ENCODE peak calls at places on chromosomes 4 and X, in eight cellular contexts. E is foreskin fibroblast, N is heart left ventricle, D is fibroblast of mammary gland, Y is bronchial epithelial cell, Q is GM12865, P is hepatocyte, H is A549. B is an unnamed sample.

GRCh38 chr4:156946508-156947197 is 24.9 kb downstream of the PDGFC start:
- DNase-seq in E (peak), Y (peak), P (peak), H (peak), N (peak), Q (no peak), D (peak), B (peak)

GRCh38 chr4:83054928-83055327 is 19.9 kb downstream of the COPS4 start:
- DNase-seq in P (no peak), Q (peak), N (no peak), E (peak), D (peak), Y (peak), H (peak), B (no peak)

GRCh38 chrX:21725916-21726315 is 32.0 kb downstream of the SMPX start:
- DNase-seq in H (no peak), Q (no peak), P (no peak), N (no peak), E (no peak), D (no peak), Y (no peak), B (no peak)

GRCh38 chr4:80237992-80238391 is 28.5 kb upstream of the FGF5 start:
- DNase-seq in D (peak), N (no peak), H (peak), Q (no peak), Y (peak), P (no peak), E (peak), B (peak)

GRCh38 chr4:41815478-41815877 is 67.0 kb upstream of the PHOX2B start:
- DNase-seq in P (no peak), N (no peak), D (no peak), E (no peak), Y (peak), H (no peak), Q (peak), B (no peak)

GRCh38 chr4:109559625-109559982 is 442 bp upstream of the MCUB start:
- DNase-seq in E (peak), P (no peak), N (peak), Y (no peak), H (no peak), D (no peak), Q (no peak), B (no peak)

GRCh38 chrX:136447308-136447707 is 40.4 kb upstream of the BRS3 start:
- DNase-seq in Y (no peak), Q (no peak), D (no peak), P (no peak), E (no peak), N (no peak), H (no peak), B (no peak)

GRCh38 chr4:142473218-142473959 is 372.7 kb downstream of the INPP4B start:
- DNase-seq in P (no peak), Y (peak), D (peak), H (peak), Q (peak), E (no peak), N (peak), B (no peak)

GRCh38 chr4:105060628-105061027 is 86.0 kb upstream of the TET2 start:
- DNase-seq in P (no peak), H (no peak), D (peak), E (no peak), N (no peak), Q (peak), Y (peak), B (no peak)

GRCh38 chrX:136171420-136171819 is 24.1 kb downstream of the FHL1 start:
- DNase-seq in E (peak), D (no peak), Q (no peak), P (no peak), Y (no peak), H (no peak), N (no peak), B (no peak)

GRCh38 chrX:141220342-141221008 is 21.8 kb downstream of the SPANXC start:
- DNase-seq in Q (no peak), Y (peak), E (peak), D (peak), N (no peak), P (peak), H (peak), B (peak)

GRCh38 chrX:77622233-77622632 is 163.8 kb downstream of the ATRX start:
- DNase-seq in Y (no peak), N (no peak), Q (no peak), H (no peak), D (peak), E (no peak), P (no peak), B (no peak)

GRCh38 chrX:38986586-38986985 is 185.3 kb downstream of the MID1IP1 start:
- DNase-seq in D (no peak), N (no peak), Y (no peak), H (no peak), E (no peak), P (no peak), Q (no peak), B (no peak)

GRCh38 chr4:44425614-44426208 is 22.9 kb downstream of the KCTD8 start:
- DNase-seq in Y (peak), H (peak), N (no peak), Q (no peak), P (peak), D (peak), E (no peak), B (no peak)

GRCh38 chr4:53805291-53805690 is 214.0 kb upstream of the LNX1 start:
- DNase-seq in D (no peak), P (no peak), E (no peak), Q (no peak), N (no peak), Y (no peak), H (no peak), B (no peak)

GRCh38 chrX:48983081-48983480 is 11.4 kb upstream of the KCND1 start:
- DNase-seq in D (no peak), Y (no peak), H (no peak), P (no peak), Q (no peak), N (no peak), E (no peak), B (no peak)

GRCh38 chr4:82601242-82602015 is 39.6 kb upstream of the TMEM150C start:
- DNase-seq in E (no peak), D (peak), P (no peak), H (no peak), N (no peak), Y (no peak), Q (no peak), B (no peak)

GRCh38 chr4:13483142-13484044 is 747 bp downstream of the RAB28 start:
- DNase-seq in N (peak), E (peak), Q (peak), Y (peak), P (peak), D (peak), H (peak), B (peak)

GRCh38 chr4:20493761-20494353 is 206.4 kb upstream of the PACRGL start:
- DNase-seq in E (peak), Y (peak), Q (no peak), H (no peak), N (no peak), D (peak), P (no peak), B (no peak)

GRCh38 chrX:136268051-136269048 is 17.1 kb upstream of the MAP7D3 start:
- DNase-seq in Y (peak), Q (peak), E (peak), P (peak), D (peak), N (no peak), H (peak), B (peak)

GRCh38 chr4:34271479-34272355 is 1972.6 kb downstream of the ARAP2 start:
- DNase-seq in N (no peak), D (peak), E (no peak), H (no peak), Q (no peak), P (no peak), Y (peak), B (no peak)

GRCh38 chrX:38804481-38805293 is 3.4 kb downstream of the MID1IP1 start:
- DNase-seq in E (peak), Q (peak), N (peak), Y (no peak), H (peak), P (peak), D (no peak), B (no peak)

GRCh38 chr4:159204566-159204965 is 101.7 kb downstream of the RAPGEF2 start:
- DNase-seq in N (no peak), H (no peak), E (no peak), P (no peak), Q (peak), Y (no peak), D (no peak), B (no peak)
- TF ChIP-seq CTCF in N (no peak), H (no peak), E (no peak), P (no peak), Q (no peak), Y (no peak), D (no peak), B (no peak)

GRCh38 chr4:102503831-102504786 is 3.0 kb downstream of the NFKB1 start:
- DNase-seq in D (no peak), P (no peak), E (no peak), N (no peak), H (no peak), Y (peak), Q (no peak), B (no peak)
- TF ChIP-seq CTCF in D (no peak), P (no peak), E (no peak), N (no peak), H (no peak), Y (no peak), Q (no peak), B (no peak)

GRCh38 chrX:43962636-43963035 is 10.6 kb downstream of the NDP start:
- DNase-seq in D (peak), E (no peak), Q (no peak), N (peak), Y (no peak), P (no peak), H (no peak), B (no peak)

GRCh38 chrX:43958529-43958928 is 14.7 kb downstream of the NDP start:
- DNase-seq in Y (peak), D (peak), P (peak), E (peak), Q (peak), H (peak), N (no peak), B (peak)

GRCh38 chrX:43964936-43965335 is 8.3 kb downstream of the NDP start:
- DNase-seq in D (peak), Q (no peak), E (peak), P (no peak), H (no peak), N (no peak), Y (peak), B (no peak)

GRCh38 chrX:43963726-43964125 is 9.5 kb downstream of the NDP start:
- DNase-seq in D (no peak), E (no peak), Y (no peak), Q (no peak), P (no peak), H (no peak), N (no peak), B (no peak)

GRCh38 chrX:43961699-43962098 is 11.5 kb downstream of the NDP start:
- DNase-seq in H (peak), D (no peak), Y (no peak), P (no peak), Q (no peak), N (no peak), E (no peak), B (no peak)
- TF ChIP-seq CTCF in H (peak), D (peak), Y (no peak), P (peak), Q (peak), N (no peak), E (no peak), B (peak)

DNA sequence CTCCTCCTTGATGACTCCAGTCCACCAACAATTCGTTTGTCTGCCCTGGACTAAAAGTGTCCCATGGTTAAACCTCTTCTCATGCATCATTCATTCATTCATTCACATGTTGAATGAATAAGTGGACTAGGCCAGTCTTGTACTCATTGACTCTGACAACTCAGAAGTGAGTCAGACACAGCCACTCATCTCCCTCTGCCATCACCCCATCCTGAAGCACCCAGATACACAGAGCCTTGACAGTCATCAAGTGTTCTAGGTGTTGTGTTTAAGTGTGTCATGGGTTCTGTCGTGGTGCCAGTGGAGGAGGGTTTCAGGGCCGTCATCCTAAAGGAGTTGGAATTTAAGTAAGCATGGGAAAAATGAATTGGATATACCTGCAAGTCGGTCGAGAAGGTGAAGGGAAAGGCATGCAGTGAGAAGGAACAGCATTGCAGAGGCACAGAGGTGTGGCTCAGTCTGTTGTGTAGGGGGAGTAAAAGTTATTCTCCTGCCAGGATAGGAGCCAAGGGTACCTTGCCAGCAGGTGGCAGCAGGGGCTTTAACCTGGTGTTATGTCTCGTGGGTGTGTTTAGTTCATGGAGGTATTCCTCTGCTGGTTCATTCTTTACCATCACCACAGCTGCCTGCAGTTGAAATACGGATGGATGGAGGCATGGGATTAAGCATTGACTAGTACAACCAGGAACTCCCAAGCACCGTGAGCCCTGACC is 18.3 kb downstream of the MAGED2 start:
- DNase-seq in H (peak), Y (peak), P (no peak), D (peak), N (no peak), E (no peak), Q (no peak), B (no peak)
- TF ChIP-seq CTCF in H (no peak), Y (no peak), P (no peak), D (no peak), N (no peak), E (no peak), Q (peak), B (no peak)

GRCh38 chr4:1285790-1286553 is 3.7 kb upstream of the MAEA start:
- DNase-seq in H (peak), N (no peak), E (peak), Q (peak), D (peak), Y (no peak), P (peak), B (no peak)
- TF ChIP-seq CTCF in H (no peak), N (no peak), E (no peak), Q (peak), D (peak), Y (peak), P (peak), B (peak)

B was measured in AG09319.